ENCODE peak calls at places on chromosomes 13 and 19, in six cellular contexts. B is K562, H is HCT116, G is SK-N-SH, J is GM12878, P is HepG2. N is an unnamed sample.

GRCh38 chr19:39765091-39766076 is 13.3 kb upstream of the LEUTX start:
- DNase-seq in B (peak), H (peak), G (peak), J (no peak), P (peak), N (peak)

GRCh38 chr19:20863176-20863575 is 59.9 kb upstream of the ZNF85 start:
- DNase-seq in B (no peak), H (no peak), G (no peak), J (no peak), P (no peak), N (no peak)

GRCh38 chr19:18425515-18426415 is 6.6 kb downstream of the SSBP4 start:
- DNase-seq in B (peak), H (no peak), G (no peak), J (no peak), P (no peak), N (no peak)

GRCh38 chr19:30480097-30480496 is 107.9 kb downstream of the ZNF536 start:
- DNase-seq in B (no peak), H (no peak), G (no peak), J (no peak), P (no peak), N (no peak)

GRCh38 chr19:53088091-53088490 is 15.1 kb downstream of the ZNF160 start:
- DNase-seq in B (no peak), H (no peak), G (no peak), J (no peak), P (no peak), N (no peak)

GRCh38 chr19:35381926-35382325 is 11.1 kb downstream of the GPR42 start:
- DNase-seq in B (no peak), H (no peak), G (no peak), J (no peak), P (no peak), N (no peak)

GRCh38 chr13:30429721-30430694 is 7.7 kb downstream of the UBE2L5 start:
- DNase-seq in B (peak), H (peak), G (no peak), J (peak), P (no peak), N (peak)

GRCh38 chr13:48431987-48432615 is 19.2 kb upstream of the LPAR6 start:
- DNase-seq in B (no peak), H (no peak), G (no peak), J (no peak), P (peak), N (no peak)

GRCh38 chr13:113564331-113565023 is 20.1 kb upstream of the TFDP1 start:
- DNase-seq in B (no peak), H (no peak), G (no peak), J (no peak), P (no peak), N (no peak)

GRCh38 chr19:47446534-47447469 is 24.9 kb downstream of the SLC8A2 start:
- DNase-seq in B (peak), H (peak), G (peak), J (no peak), P (no peak), N (no peak)

GRCh38 chr13:40389081-40389641 is 277.3 kb downstream of the FOXO1 start:
- DNase-seq in B (no peak), H (no peak), G (no peak), J (peak), P (no peak), N (no peak)

GRCh38 chr19:17205237-17206140 is 9.7 kb upstream of the USE1 start:
- DNase-seq in B (peak), H (no peak), G (peak), J (no peak), P (peak), N (no peak)

GRCh38 chr19:34171539-34171876 is 796 bp upstream of the LSM14A start:
- DNase-seq in B (no peak), H (no peak), G (no peak), J (peak), P (no peak), N (no peak)

GRCh38 chr19:21940684-21941083 is 70.1 kb downstream of the ZNF208 start:
- DNase-seq in B (no peak), H (no peak), G (no peak), J (no peak), P (no peak), N (no peak)

DNA sequence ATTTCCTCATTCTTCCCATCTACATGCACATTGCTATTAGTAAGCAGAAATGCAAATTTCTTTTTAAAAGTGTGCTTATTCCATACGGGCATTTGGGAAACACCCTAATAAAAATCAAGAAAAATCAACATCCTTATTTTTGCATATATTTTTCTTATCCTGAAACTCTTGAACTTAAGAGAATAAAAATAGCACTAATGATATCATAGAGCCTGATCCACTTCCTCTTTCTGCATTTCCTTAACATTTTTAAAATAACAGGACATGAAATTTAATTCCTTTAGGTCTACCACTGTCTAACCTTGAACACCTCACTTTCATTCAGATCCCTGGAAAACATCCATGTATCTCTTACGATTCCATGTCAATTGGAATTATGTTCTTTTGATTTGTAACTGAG is 123.2 kb downstream of the VWA8 start:
- DNase-seq in B (no peak), H (no peak), G (no peak), J (no peak), P (no peak), N (no peak)
- TF ChIP-seq REST in B (no peak), H (no peak), G (no peak), J (no peak), P (no peak), N (no peak)

DNA sequence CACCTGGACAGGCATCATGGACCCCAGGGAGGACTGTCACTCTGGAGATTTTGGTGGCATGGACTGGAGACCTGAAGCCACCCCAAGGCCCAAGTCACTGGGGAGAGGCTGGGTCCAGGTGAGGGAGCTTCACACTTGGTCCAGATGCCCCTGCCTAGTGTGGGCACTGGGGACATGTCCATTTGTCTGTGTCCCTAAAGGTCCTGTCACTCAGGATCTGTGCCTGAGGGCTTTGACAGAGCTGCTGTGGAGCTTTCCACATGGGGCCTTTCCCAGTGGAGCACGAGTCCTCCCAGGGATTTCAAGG is 40.5 kb upstream of the CEACAM8 start:
- DNase-seq in B (no peak), H (no peak), G (no peak), J (no peak), P (no peak), N (no peak)
- TF ChIP-seq CTCF in B (no peak), H (no peak), G (no peak), J (no peak), P (no peak), N (peak)

GRCh38 chr19:45101796-45102195 is 8.8 kb downstream of the PPP1R37 start:
- DNase-seq in B (no peak), H (no peak), G (no peak), J (no peak), P (no peak), N (no peak)

GRCh38 chr19:45100202-45100600 is 7.2 kb downstream of the PPP1R37 start:
- DNase-seq in B (no peak), H (no peak), G (no peak), J (no peak), P (no peak), N (no peak)

GRCh38 chr19:45102481-45102880 is 9.5 kb downstream of the PPP1R37 start:
- DNase-seq in B (no peak), H (no peak), G (no peak), J (no peak), P (no peak), N (no peak)

GRCh38 chr19:45099465-45100201 is 6.7 kb downstream of the PPP1R37 start:
- DNase-seq in B (no peak), H (no peak), G (no peak), J (no peak), P (peak), N (no peak)

GRCh38 chr19:45100797-45101196 is 7.8 kb downstream of the PPP1R37 start:
- DNase-seq in B (no peak), H (no peak), G (no peak), J (no peak), P (no peak), N (no peak)
- TF ChIP-seq SIN3A in B (no peak), H (no peak), G (no peak), J (no peak), P (no peak), N (no peak)

GRCh38 chr13:20124303-20124702 is 36.5 kb downstream of the GJA3 start:
- DNase-seq in B (no peak), H (no peak), G (no peak), J (no peak), P (no peak), N (no peak)
- TF ChIP-seq REST in B (no peak), H (no peak), G (no peak), J (no peak), P (no peak), N (no peak)